ENCODE peak calls at places on chromosomes 11 and 22, in six cellular contexts. R is dorsolateral prefrontal cortex, Z is activated gamma-delta T cell treated with Interleukin-2 at 50 U/mL for 16 hours, U is adrenal gland, H is HFFc6, X is iPS-NIHi11. S is an unnamed sample.
A peak's percentile ranks its signal among the peaks of the same experiment; 100 is the strongest.

GRCh38 chr11:46338988-46339666 is 8.1 kb upstream of the DGKZ start:
- DNase-seq in R (no peak), Z (no peak), U (no peak), H (peak; percentile 13), X (peak; percentile 81), S (no peak)

GRCh38 chr22:19877626-19878339 is 23.1 kb upstream of the GNB1L start:
- DNase-seq in R (peak; percentile 25), Z (no peak), U (no peak), H (peak; percentile 58), X (no peak), S (no peak)

GRCh38 chr22:46754110-46754799 is 8.2 kb upstream of the TBC1D22A start:
- DNase-seq in R (no peak), Z (peak; percentile 38), U (peak; percentile 98), H (peak; percentile 98), X (peak; percentile 38), S (peak; percentile 78)

GRCh38 chr11:19992162-19992561 is 168.1 kb downstream of the DBX1 start:
- DNase-seq in R (no peak), Z (no peak), U (no peak), H (no peak), X (no peak), S (no peak)

GRCh38 chr22:39223091-39223710 is 21.6 kb downstream of the PDGFB start:
- DNase-seq in R (no peak), Z (no peak), U (no peak), H (no peak), X (no peak), S (no peak)

GRCh38 chr22:38843716-38844660 is at the start of gene NPTXR:
- DNase-seq in R (peak; percentile 59), Z (peak; percentile 35), U (peak; percentile 59), H (peak; percentile 13), X (peak; percentile 95), S (peak; percentile 60)

GRCh38 chr22:28956506-28956905 is 73.1 kb downstream of the ZNRF3 start:
- DNase-seq in R (no peak), Z (no peak), U (no peak), H (no peak), X (no peak), S (no peak)

GRCh38 chr11:134017773-134018430 is 51.0 kb upstream of the JAM3 start:
- DNase-seq in R (no peak), Z (no peak), U (no peak), H (no peak), X (no peak), S (no peak)

GRCh38 chr11:68076371-68077042 is 37.7 kb downstream of the TCIRG1 start:
- DNase-seq in R (no peak), Z (no peak), U (no peak), H (no peak), X (no peak), S (no peak)

GRCh38 chr22:44031111-44031963 is 7.2 kb downstream of the PARVB start:
- DNase-seq in R (no peak), Z (no peak), U (no peak), H (no peak), X (no peak), S (no peak)

GRCh38 chr11:127931811-127932210 is 655.5 kb downstream of the ETS1 start:
- DNase-seq in R (no peak), Z (no peak), U (no peak), H (no peak), X (no peak), S (no peak)

GRCh38 chr11:64234840-64235379 is 526 bp downstream of the VEGFB start:
- DNase-seq in R (no peak), Z (peak; percentile 51), U (no peak), H (no peak), X (peak; percentile 53), S (peak; percentile 51)

S was measured in ovary.